ENCODE peak calls at places on chromosome 17, in eight cellular contexts. One of them, this sample, is unnamed.

GRCh38 chr17:73906896-73907600 is 262.8 kb upstream of the SDK2 start:
- DNase-seq in BE2C: no peak
- DNase-seq in glutamatergic neuron: no peak
- DNase-seq in activated CD8-positive, alpha-beta T cell treated with anti-CD3 and anti-CD28 coated beads, Interleukin-2, amount 10 ng/mL, durations not matched to agents 7 days and 5 days: no peak
- DNase-seq in memory B cell: no peak
- DNase-seq in HTR-8/SVneo: no peak
- DNase-seq in kidney: no peak
- DNase-seq in stimulated activated CD4-positive, alpha-beta T cell treated with anti-CD3 and anti-CD28 coated beads, Interleukin-12 subunit alpha, Interleukin-12 subunit beta, amount 100 ng/mL, for 4 hours: no peak
- DNase-seq in this sample: no peak

GRCh38 chr17:1398900-1399299 is 1.1 kb downstream of the YWHAE start:
- DNase-seq in BE2C: no peak
- DNase-seq in glutamatergic neuron: no peak
- DNase-seq in activated CD8-positive, alpha-beta T cell treated with anti-CD3 and anti-CD28 coated beads, Interleukin-2, amount 10 ng/mL, durations not matched to agents 7 days and 5 days: peak; percentile 41
- DNase-seq in memory B cell: no peak
- DNase-seq in HTR-8/SVneo: no peak
- DNase-seq in kidney: no peak
- DNase-seq in stimulated activated CD4-positive, alpha-beta T cell treated with anti-CD3 and anti-CD28 coated beads, Interleukin-12 subunit alpha, Interleukin-12 subunit beta, amount 100 ng/mL, for 4 hours: peak; percentile 11
- DNase-seq in this sample: no peak

GRCh38 chr17:16652847-16653366 is 743 bp downstream of the ZNF624 start:
- DNase-seq in BE2C: no peak
- DNase-seq in glutamatergic neuron: no peak
- DNase-seq in activated CD8-positive, alpha-beta T cell treated with anti-CD3 and anti-CD28 coated beads, Interleukin-2, amount 10 ng/mL, durations not matched to agents 7 days and 5 days: no peak
- DNase-seq in memory B cell: no peak
- DNase-seq in HTR-8/SVneo: no peak
- DNase-seq in kidney: no peak
- DNase-seq in stimulated activated CD4-positive, alpha-beta T cell treated with anti-CD3 and anti-CD28 coated beads, Interleukin-12 subunit alpha, Interleukin-12 subunit beta, amount 100 ng/mL, for 4 hours: no peak
- DNase-seq in this sample: no peak

GRCh38 chr17:21419299-21420239 is 43.4 kb downstream of the KCNJ12 start:
- DNase-seq in BE2C: no peak
- DNase-seq in glutamatergic neuron: peak; percentile 52
- DNase-seq in activated CD8-positive, alpha-beta T cell treated with anti-CD3 and anti-CD28 coated beads, Interleukin-2, amount 10 ng/mL, durations not matched to agents 7 days and 5 days: no peak
- DNase-seq in memory B cell: no peak
- DNase-seq in HTR-8/SVneo: no peak
- DNase-seq in kidney: peak; percentile 63
- DNase-seq in stimulated activated CD4-positive, alpha-beta T cell treated with anti-CD3 and anti-CD28 coated beads, Interleukin-12 subunit alpha, Interleukin-12 subunit beta, amount 100 ng/mL, for 4 hours: no peak
- DNase-seq in this sample: no peak

GRCh38 chr17:78324391-78325075 is 35.3 kb downstream of the SOCS3 start:
- DNase-seq in BE2C: no peak
- DNase-seq in glutamatergic neuron: no peak
- DNase-seq in activated CD8-positive, alpha-beta T cell treated with anti-CD3 and anti-CD28 coated beads, Interleukin-2, amount 10 ng/mL, durations not matched to agents 7 days and 5 days: no peak
- DNase-seq in memory B cell: no peak
- DNase-seq in HTR-8/SVneo: no peak
- DNase-seq in kidney: peak; percentile 95
- DNase-seq in stimulated activated CD4-positive, alpha-beta T cell treated with anti-CD3 and anti-CD28 coated beads, Interleukin-12 subunit alpha, Interleukin-12 subunit beta, amount 100 ng/mL, for 4 hours: no peak
- DNase-seq in this sample: no peak

GRCh38 chr17:57415737-57416354 is 159.5 kb downstream of the MSI2 start:
- DNase-seq in BE2C: no peak
- DNase-seq in glutamatergic neuron: no peak
- DNase-seq in activated CD8-positive, alpha-beta T cell treated with anti-CD3 and anti-CD28 coated beads, Interleukin-2, amount 10 ng/mL, durations not matched to agents 7 days and 5 days: no peak
- DNase-seq in memory B cell: no peak
- DNase-seq in HTR-8/SVneo: no peak
- DNase-seq in kidney: no peak
- DNase-seq in stimulated activated CD4-positive, alpha-beta T cell treated with anti-CD3 and anti-CD28 coated beads, Interleukin-12 subunit alpha, Interleukin-12 subunit beta, amount 100 ng/mL, for 4 hours: no peak
- DNase-seq in this sample: no peak

GRCh38 chr17:57706761-57707160 is 38.3 kb downstream of the CCDC182 start:
- DNase-seq in BE2C: no peak
- DNase-seq in glutamatergic neuron: no peak
- DNase-seq in activated CD8-positive, alpha-beta T cell treated with anti-CD3 and anti-CD28 coated beads, Interleukin-2, amount 10 ng/mL, durations not matched to agents 7 days and 5 days: no peak
- DNase-seq in memory B cell: no peak
- DNase-seq in HTR-8/SVneo: no peak
- DNase-seq in kidney: no peak
- DNase-seq in stimulated activated CD4-positive, alpha-beta T cell treated with anti-CD3 and anti-CD28 coated beads, Interleukin-12 subunit alpha, Interleukin-12 subunit beta, amount 100 ng/mL, for 4 hours: no peak
- DNase-seq in this sample: no peak

GRCh38 chr17:65584604-65585521 is 23.4 kb upstream of the AXIN2 start:
- DNase-seq in BE2C: no peak
- DNase-seq in glutamatergic neuron: no peak
- DNase-seq in activated CD8-positive, alpha-beta T cell treated with anti-CD3 and anti-CD28 coated beads, Interleukin-2, amount 10 ng/mL, durations not matched to agents 7 days and 5 days: no peak
- DNase-seq in memory B cell: no peak
- DNase-seq in HTR-8/SVneo: no peak
- DNase-seq in kidney: no peak
- DNase-seq in stimulated activated CD4-positive, alpha-beta T cell treated with anti-CD3 and anti-CD28 coated beads, Interleukin-12 subunit alpha, Interleukin-12 subunit beta, amount 100 ng/mL, for 4 hours: no peak
- DNase-seq in this sample: no peak

GRCh38 chr17:80212962-80213650 is 7.0 kb downstream of the SGSH start:
- DNase-seq in BE2C: no peak
- DNase-seq in glutamatergic neuron: no peak
- DNase-seq in activated CD8-positive, alpha-beta T cell treated with anti-CD3 and anti-CD28 coated beads, Interleukin-2, amount 10 ng/mL, durations not matched to agents 7 days and 5 days: no peak
- DNase-seq in memory B cell: no peak
- DNase-seq in HTR-8/SVneo: no peak
- DNase-seq in kidney: no peak
- DNase-seq in stimulated activated CD4-positive, alpha-beta T cell treated with anti-CD3 and anti-CD28 coated beads, Interleukin-12 subunit alpha, Interleukin-12 subunit beta, amount 100 ng/mL, for 4 hours: no peak
- DNase-seq in this sample: no peak

GRCh38 chr17:7186241-7186640 is 7.1 kb upstream of the ASGR1 start:
- DNase-seq in BE2C: no peak
- DNase-seq in glutamatergic neuron: no peak
- DNase-seq in activated CD8-positive, alpha-beta T cell treated with anti-CD3 and anti-CD28 coated beads, Interleukin-2, amount 10 ng/mL, durations not matched to agents 7 days and 5 days: peak; percentile 36
- DNase-seq in memory B cell: no peak
- DNase-seq in HTR-8/SVneo: no peak
- DNase-seq in kidney: no peak
- DNase-seq in stimulated activated CD4-positive, alpha-beta T cell treated with anti-CD3 and anti-CD28 coated beads, Interleukin-12 subunit alpha, Interleukin-12 subunit beta, amount 100 ng/mL, for 4 hours: no peak
- DNase-seq in this sample: no peak

GRCh38 chr17:33712120-33712519 is 419.0 kb upstream of the ASIC2 start:
- DNase-seq in BE2C: no peak
- DNase-seq in glutamatergic neuron: no peak
- DNase-seq in activated CD8-positive, alpha-beta T cell treated with anti-CD3 and anti-CD28 coated beads, Interleukin-2, amount 10 ng/mL, durations not matched to agents 7 days and 5 days: no peak
- DNase-seq in memory B cell: no peak
- DNase-seq in HTR-8/SVneo: no peak
- DNase-seq in kidney: no peak
- DNase-seq in stimulated activated CD4-positive, alpha-beta T cell treated with anti-CD3 and anti-CD28 coated beads, Interleukin-12 subunit alpha, Interleukin-12 subunit beta, amount 100 ng/mL, for 4 hours: no peak
- DNase-seq in this sample: no peak

GRCh38 chr17:82219083-82219482 is 6.4 kb upstream of the CCDC57 start:
- DNase-seq in BE2C: no peak
- DNase-seq in glutamatergic neuron: no peak
- DNase-seq in activated CD8-positive, alpha-beta T cell treated with anti-CD3 and anti-CD28 coated beads, Interleukin-2, amount 10 ng/mL, durations not matched to agents 7 days and 5 days: no peak
- DNase-seq in memory B cell: no peak
- DNase-seq in HTR-8/SVneo: no peak
- DNase-seq in kidney: peak; percentile 71
- DNase-seq in stimulated activated CD4-positive, alpha-beta T cell treated with anti-CD3 and anti-CD28 coated beads, Interleukin-12 subunit alpha, Interleukin-12 subunit beta, amount 100 ng/mL, for 4 hours: no peak
- DNase-seq in this sample: no peak

GRCh38 chr17:64410750-64411490 is 20.3 kb upstream of the PECAM1 start:
- DNase-seq in BE2C: no peak
- DNase-seq in glutamatergic neuron: no peak
- DNase-seq in activated CD8-positive, alpha-beta T cell treated with anti-CD3 and anti-CD28 coated beads, Interleukin-2, amount 10 ng/mL, durations not matched to agents 7 days and 5 days: no peak
- DNase-seq in memory B cell: no peak
- DNase-seq in HTR-8/SVneo: no peak
- DNase-seq in kidney: no peak
- DNase-seq in stimulated activated CD4-positive, alpha-beta T cell treated with anti-CD3 and anti-CD28 coated beads, Interleukin-12 subunit alpha, Interleukin-12 subunit beta, amount 100 ng/mL, for 4 hours: no peak
- DNase-seq in this sample: no peak

GRCh38 chr17:34620458-34620857 is 41.1 kb downstream of the TMEM132E start:
- DNase-seq in BE2C: peak; percentile 79
- DNase-seq in glutamatergic neuron: no peak
- DNase-seq in activated CD8-positive, alpha-beta T cell treated with anti-CD3 and anti-CD28 coated beads, Interleukin-2, amount 10 ng/mL, durations not matched to agents 7 days and 5 days: no peak
- DNase-seq in memory B cell: no peak
- DNase-seq in HTR-8/SVneo: no peak
- DNase-seq in kidney: no peak
- DNase-seq in stimulated activated CD4-positive, alpha-beta T cell treated with anti-CD3 and anti-CD28 coated beads, Interleukin-12 subunit alpha, Interleukin-12 subunit beta, amount 100 ng/mL, for 4 hours: no peak
- DNase-seq in this sample: no peak

GRCh38 chr17:71117461-71117860 is 948.1 kb downstream of the KCNJ2 start:
- DNase-seq in BE2C: no peak
- DNase-seq in glutamatergic neuron: no peak
- DNase-seq in activated CD8-positive, alpha-beta T cell treated with anti-CD3 and anti-CD28 coated beads, Interleukin-2, amount 10 ng/mL, durations not matched to agents 7 days and 5 days: no peak
- DNase-seq in memory B cell: no peak
- DNase-seq in HTR-8/SVneo: no peak
- DNase-seq in kidney: no peak
- DNase-seq in stimulated activated CD4-positive, alpha-beta T cell treated with anti-CD3 and anti-CD28 coated beads, Interleukin-12 subunit alpha, Interleukin-12 subunit beta, amount 100 ng/mL, for 4 hours: no peak
- DNase-seq in this sample: no peak

GRCh38 chr17:49766918-49767530 is 3.1 kb upstream of the FAM117A start:
- DNase-seq in BE2C: no peak
- DNase-seq in glutamatergic neuron: no peak
- DNase-seq in activated CD8-positive, alpha-beta T cell treated with anti-CD3 and anti-CD28 coated beads, Interleukin-2, amount 10 ng/mL, durations not matched to agents 7 days and 5 days: no peak
- DNase-seq in memory B cell: no peak
- DNase-seq in HTR-8/SVneo: no peak
- DNase-seq in kidney: no peak
- DNase-seq in stimulated activated CD4-positive, alpha-beta T cell treated with anti-CD3 and anti-CD28 coated beads, Interleukin-12 subunit alpha, Interleukin-12 subunit beta, amount 100 ng/mL, for 4 hours: no peak
- DNase-seq in this sample: no peak

GRCh38 chr17:9002236-9002609 is 19.1 kb upstream of the NTN1 start:
- DNase-seq in BE2C: no peak
- DNase-seq in glutamatergic neuron: peak; percentile 31
- DNase-seq in activated CD8-positive, alpha-beta T cell treated with anti-CD3 and anti-CD28 coated beads, Interleukin-2, amount 10 ng/mL, durations not matched to agents 7 days and 5 days: no peak
- DNase-seq in memory B cell: no peak
- DNase-seq in HTR-8/SVneo: no peak
- DNase-seq in kidney: no peak
- DNase-seq in stimulated activated CD4-positive, alpha-beta T cell treated with anti-CD3 and anti-CD28 coated beads, Interleukin-12 subunit alpha, Interleukin-12 subunit beta, amount 100 ng/mL, for 4 hours: no peak
- DNase-seq in this sample: no peak

GRCh38 chr17:81371910-81372760 is 23.1 kb upstream of the BAHCC1 start:
- DNase-seq in BE2C: peak; percentile 56
- DNase-seq in glutamatergic neuron: peak; percentile 61
- DNase-seq in activated CD8-positive, alpha-beta T cell treated with anti-CD3 and anti-CD28 coated beads, Interleukin-2, amount 10 ng/mL, durations not matched to agents 7 days and 5 days: no peak
- DNase-seq in memory B cell: no peak
- DNase-seq in HTR-8/SVneo: peak; percentile 68
- DNase-seq in kidney: peak; percentile 83
- DNase-seq in stimulated activated CD4-positive, alpha-beta T cell treated with anti-CD3 and anti-CD28 coated beads, Interleukin-12 subunit alpha, Interleukin-12 subunit beta, amount 100 ng/mL, for 4 hours: no peak
- DNase-seq in this sample: no peak

This sample was measured in GM19239.